ENCODE peak calls at places on chromosomes 6 and 20, in five cellular contexts. Q, R, H, N and O are unnamed samples.

GRCh38 chr6:71421611-71422010 is 133.0 kb downstream of the OGFRL1 start:
- DNase-seq in Q (no peak), R (no peak), H (no peak), N (no peak), O (no peak)

GRCh38 chr6:53514677-53515076 is 30.2 kb downstream of the GCLC start:
- DNase-seq in Q (no peak), R (no peak), H (no peak), N (no peak), O (no peak)

GRCh38 chr20:1712634-1713625 is 55.4 kb upstream of the SIRPG start:
- DNase-seq in Q (no peak), R (no peak), H (no peak), N (no peak), O (no peak)

GRCh38 chr20:25285091-25285647 is 37.3 kb downstream of the PYGB start:
- DNase-seq in Q (no peak), R (no peak), H (peak), N (no peak), O (no peak)

GRCh38 chr20:50226093-50226974 is 35.7 kb downstream of the CEBPB start:
- DNase-seq in Q (no peak), R (peak), H (peak), N (peak), O (no peak)

GRCh38 chr20:10427060-10427692 is 6.8 kb downstream of the MKKS start:
- DNase-seq in Q (peak), R (peak), H (peak), N (peak), O (no peak)

GRCh38 chr6:1027109-1027794 is 284.6 kb upstream of the FOXQ1 start:
- DNase-seq in Q (peak), R (no peak), H (no peak), N (peak), O (no peak)

GRCh38 chr20:64065973-64066341 is 3.0 kb downstream of the TCEA2 start:
- DNase-seq in Q (peak), R (no peak), H (no peak), N (peak), O (peak)

GRCh38 chr20:60381643-60382400 is 423.6 kb downstream of the CDH26 start:
- DNase-seq in Q (no peak), R (no peak), H (no peak), N (no peak), O (no peak)

GRCh38 chr6:43276180-43277082 is 21.6 kb upstream of the SLC22A7 start:
- DNase-seq in Q (no peak), R (no peak), H (no peak), N (no peak), O (no peak)

GRCh38 chr6:32857156-32857891 is 3.3 kb downstream of the PSMB9 start:
- DNase-seq in Q (no peak), R (no peak), H (no peak), N (no peak), O (no peak)

GRCh38 chr6:73782911-73783310 is 86.9 kb downstream of the CD109 start:
- DNase-seq in Q (no peak), R (no peak), H (no peak), N (no peak), O (no peak)

GRCh38 chr6:46612645-46613044 is 40.0 kb downstream of the CYP39A1 start:
- DNase-seq in Q (no peak), R (peak), H (peak), N (no peak), O (no peak)

GRCh38 chr20:7497985-7498384 is 442.3 kb downstream of the HAO1 start:
- DNase-seq in Q (peak), R (no peak), H (no peak), N (no peak), O (peak)

GRCh38 chr20:44785768-44786167 is 24.6 kb downstream of the RIMS4 start:
- DNase-seq in Q (peak), R (no peak), H (no peak), N (no peak), O (no peak)

GRCh38 chr20:64161595-64162238 is 2.5 kb upstream of the MYT1 start:
- DNase-seq in Q (peak), R (peak), H (no peak), N (peak), O (no peak)

GRCh38 chr6:51514396-51515051 is 572.9 kb downstream of the PKHD1 start:
- DNase-seq in Q (no peak), R (no peak), H (no peak), N (no peak), O (peak)

GRCh38 chr20:32918751-32919150 is 60.0 kb downstream of the EFCAB8 start:
- DNase-seq in Q (no peak), R (no peak), H (no peak), N (no peak), O (no peak)

GRCh38 chr6:25883991-25884390 is 9.9 kb upstream of the SLC17A3 start:
- DNase-seq in Q (peak), R (no peak), H (no peak), N (peak), O (no peak)

GRCh38 chr20:15560936-15561531 is 1012.2 kb downstream of the KIF16B start:
- DNase-seq in Q (no peak), R (no peak), H (no peak), N (no peak), O (no peak)

GRCh38 chr6:17035257-17035757 is 66.5 kb upstream of the STMND1 start:
- DNase-seq in Q (no peak), R (no peak), H (no peak), N (no peak), O (no peak)

GRCh38 chr20:48949304-48950170 is 28.0 kb downstream of the ARFGEF2 start:
- DNase-seq in Q (no peak), R (no peak), H (no peak), N (no peak), O (no peak)
- H3K27ac ChIP-seq in Q (no peak), R (no peak), H (no peak), N (no peak), O (no peak)

GRCh38 chr6:3350252-3350826 is 91.6 kb downstream of the PSMG4 start:
- DNase-seq in Q (no peak), R (no peak), H (no peak), N (no peak), O (no peak)

GRCh38 chr6:3352678-3353077 is 93.9 kb downstream of the PSMG4 start:
- DNase-seq in Q (no peak), R (no peak), H (no peak), N (no peak), O (no peak)

GRCh38 chr6:3351105-3351676 is 92.4 kb downstream of the PSMG4 start:
- DNase-seq in Q (no peak), R (no peak), H (no peak), N (no peak), O (no peak)

GRCh38 chr6:3353504-3353903 is 94.8 kb downstream of the PSMG4 start:
- DNase-seq in Q (no peak), R (no peak), H (no peak), N (no peak), O (no peak)

DNA sequence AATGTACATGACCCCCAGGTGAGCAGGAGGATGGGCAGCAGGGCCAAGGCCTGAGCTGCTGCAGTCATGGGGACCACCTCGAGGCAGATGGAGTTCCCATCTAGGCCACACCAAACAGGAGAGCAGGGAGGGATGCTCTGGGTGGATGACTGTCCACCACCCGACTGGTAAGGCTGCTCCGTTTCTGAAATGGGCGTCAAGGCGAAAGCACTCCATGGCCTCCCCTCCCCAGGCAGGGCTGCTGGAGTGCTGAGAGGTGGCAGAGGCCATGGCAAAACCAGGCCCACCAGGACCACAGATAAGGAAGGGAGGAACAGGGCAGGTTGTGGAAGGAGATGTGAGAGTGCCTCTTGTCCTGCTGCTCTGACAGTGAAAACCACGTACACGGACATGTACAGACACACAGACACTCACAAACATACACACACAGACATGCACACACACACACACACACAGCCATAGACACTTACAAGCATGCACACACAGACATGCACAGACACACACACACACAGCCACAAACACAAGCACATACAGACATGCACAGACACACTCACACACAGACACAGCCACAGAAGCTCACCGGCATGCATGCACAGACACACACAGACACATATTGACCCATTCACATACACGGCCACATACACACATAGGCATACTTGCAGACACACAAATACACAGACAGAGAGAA is 93.2 kb downstream of the PSMG4 start:
- DNase-seq in Q (no peak), R (no peak), H (no peak), N (no peak), O (no peak)
- H3K27ac ChIP-seq in Q (no peak), R (no peak), H (no peak), N (no peak), O (no peak)

GRCh38 chr20:62737971-62738881 is 29.6 kb downstream of the NTSR1 start:
- DNase-seq in Q (no peak), R (no peak), H (no peak), N (no peak), O (no peak)
- H3K27ac ChIP-seq in Q (peak), R (no peak), H (no peak), N (no peak), O (no peak)

GRCh38 chr6:38079537-38079936 is 260.0 kb downstream of the ZFAND3 start:
- DNase-seq in Q (no peak), R (no peak), H (no peak), N (peak), O (no peak)

GRCh38 chr6:38080349-38080748 is 260.8 kb downstream of the ZFAND3 start:
- DNase-seq in Q (no peak), R (no peak), H (no peak), N (peak), O (no peak)

GRCh38 chr6:38078671-38079070 is 259.1 kb downstream of the ZFAND3 start:
- DNase-seq in Q (peak), R (no peak), H (no peak), N (peak), O (no peak)

GRCh38 chr6:38079107-38079506 is 259.6 kb downstream of the ZFAND3 start:
- DNase-seq in Q (no peak), R (no peak), H (no peak), N (no peak), O (no peak)

GRCh38 chr6:38080889-38081288 is 261.4 kb downstream of the ZFAND3 start:
- DNase-seq in Q (no peak), R (no peak), H (no peak), N (no peak), O (peak)
- H3K27ac ChIP-seq in Q (peak), R (no peak), H (no peak), N (peak), O (peak)

GRCh38 chr6:29749668-29750067 is 26.4 kb downstream of the HLA-F start:
- DNase-seq in Q (no peak), R (no peak), H (no peak), N (no peak), O (no peak)
- H3K27ac ChIP-seq in Q (no peak), R (peak), H (peak), N (no peak), O (no peak)

GRCh38 chr20:59149678-59150504 is 13.7 kb upstream of the ZNF831 start:
- DNase-seq in Q (no peak), R (peak), H (no peak), N (no peak), O (no peak)
- H3K27ac ChIP-seq in Q (no peak), R (peak), H (no peak), N (no peak), O (no peak)

DNA sequence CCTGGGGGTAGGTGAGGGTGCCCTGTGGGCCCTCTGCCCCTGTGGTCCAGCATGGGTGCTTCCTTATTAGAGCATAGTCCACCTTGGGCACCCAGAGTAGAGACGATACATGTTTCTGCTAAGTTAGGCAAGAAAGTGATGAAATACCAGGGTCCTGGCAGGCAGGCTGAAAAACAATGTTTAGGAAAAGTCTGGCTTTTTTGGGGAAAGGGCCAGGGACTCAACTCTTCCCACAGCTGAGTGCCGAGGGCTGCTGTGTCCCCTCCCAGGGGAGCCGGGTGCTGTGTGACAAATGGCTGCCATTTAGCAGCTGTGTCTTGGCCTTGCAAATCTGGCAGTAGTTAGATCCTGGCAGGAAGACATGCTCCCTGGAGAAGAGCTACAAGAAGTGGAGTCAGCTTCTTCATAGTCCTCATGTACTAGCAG is 61.5 kb downstream of the RREB1 start:
- DNase-seq in Q (no peak), R (peak), H (peak), N (no peak), O (no peak)
- H3K27ac ChIP-seq in Q (peak), R (peak), H (peak), N (peak), O (no peak)

DNA sequence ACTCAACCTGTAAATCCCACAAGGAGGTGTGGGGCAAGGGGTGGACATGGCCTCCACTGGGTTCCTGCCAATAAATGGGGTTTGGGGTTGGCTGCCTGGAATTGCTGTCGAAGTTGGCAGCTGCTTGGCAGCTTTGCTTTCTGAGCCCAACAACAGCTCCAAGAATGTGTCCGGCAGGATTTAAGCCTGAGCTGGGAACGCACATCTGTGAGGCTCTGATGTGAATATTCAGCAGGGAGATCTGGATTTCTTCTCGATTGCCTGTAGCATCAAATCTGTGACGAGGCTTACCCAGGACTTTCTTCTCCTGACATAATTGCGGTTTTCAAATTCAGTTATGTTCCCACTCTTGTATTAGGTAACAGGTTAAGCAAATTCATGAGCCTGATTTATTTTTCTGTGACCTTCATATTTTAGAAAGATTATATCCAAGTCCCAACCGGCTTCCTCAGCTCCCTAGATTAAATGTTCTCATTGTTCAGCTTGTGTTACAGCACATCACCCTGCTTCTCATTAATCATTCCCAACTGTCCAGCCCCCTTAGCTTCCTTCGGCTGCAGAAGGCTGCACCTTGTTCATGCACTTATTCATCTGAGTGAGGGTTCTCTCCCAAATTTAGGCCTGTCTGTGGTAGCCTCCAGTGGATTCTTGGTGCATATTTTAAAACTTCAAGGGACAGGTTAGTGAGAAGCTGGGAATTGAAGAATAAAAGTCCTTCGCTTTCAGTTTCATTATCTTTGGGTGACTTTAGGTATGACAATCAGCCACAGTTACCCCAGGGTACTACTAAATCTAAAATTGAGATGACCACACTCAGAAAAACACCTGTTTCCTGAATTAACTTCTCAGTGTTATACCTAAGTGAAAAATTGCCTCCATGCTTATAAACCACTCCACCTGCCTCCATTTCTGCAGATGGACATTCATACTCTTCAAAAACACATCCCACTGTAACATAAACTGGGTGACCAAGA is 310.0 kb downstream of the ESR1 start:
- DNase-seq in Q (no peak), R (no peak), H (no peak), N (no peak), O (no peak)
- H3K27ac ChIP-seq in Q (no peak), R (no peak), H (peak), N (no peak), O (no peak)